ENCODE peak calls at places on chromosomes 13 and 19, in six cellular contexts. One of them, this sample, is unnamed. For H3K36me3 and H3K4me1, the result is how much of the 10 kb centered on the place peaks cover.

GRCh38 chr19:2624537-2625091 is 77.9 kb downstream of the GNG7 start:
- DNase-seq in keratinocyte: no peak
- DNase-seq in fibroblast of lung: no peak
- DNase-seq in PC-3: no peak
- DNase-seq in body of pancreas: peak
- DNase-seq in mesendoderm: peak
- DNase-seq in this sample: peak

GRCh38 chr19:737591-738093 is 13.3 kb upstream of the MISP start:
- DNase-seq in keratinocyte: no peak
- DNase-seq in fibroblast of lung: peak
- DNase-seq in PC-3: peak
- DNase-seq in body of pancreas: peak
- DNase-seq in mesendoderm: peak
- DNase-seq in this sample: peak

GRCh38 chr13:52949744-52950143 is 78.9 kb upstream of the OLFM4 start:
- DNase-seq in keratinocyte: no peak
- DNase-seq in fibroblast of lung: no peak
- DNase-seq in PC-3: no peak
- DNase-seq in body of pancreas: no peak
- DNase-seq in mesendoderm: no peak
- DNase-seq in this sample: no peak

GRCh38 chr13:51317262-51317661 is 22.2 kb upstream of the SERPINE3 start:
- DNase-seq in keratinocyte: no peak
- DNase-seq in fibroblast of lung: peak
- DNase-seq in PC-3: peak
- DNase-seq in body of pancreas: no peak
- DNase-seq in mesendoderm: no peak
- DNase-seq in this sample: no peak

GRCh38 chr13:31020996-31021395 is 88.5 kb downstream of the TEX26 start:
- DNase-seq in keratinocyte: no peak
- DNase-seq in fibroblast of lung: peak
- DNase-seq in PC-3: no peak
- DNase-seq in body of pancreas: no peak
- DNase-seq in mesendoderm: peak
- DNase-seq in this sample: peak

GRCh38 chr19:33177417-33177976 is 16.6 kb upstream of the LRP3 start:
- DNase-seq in keratinocyte: no peak
- DNase-seq in fibroblast of lung: no peak
- DNase-seq in PC-3: peak
- DNase-seq in body of pancreas: no peak
- DNase-seq in mesendoderm: peak
- DNase-seq in this sample: peak

GRCh38 chr13:44306401-44307192 is 67.0 kb upstream of the SERP2 start:
- DNase-seq in keratinocyte: no peak
- DNase-seq in fibroblast of lung: peak
- DNase-seq in PC-3: peak
- DNase-seq in body of pancreas: no peak
- DNase-seq in mesendoderm: peak
- DNase-seq in this sample: no peak

GRCh38 chr19:10227215-10227971 is 3.7 kb downstream of the S1PR2 start:
- DNase-seq in keratinocyte: no peak
- DNase-seq in fibroblast of lung: no peak
- DNase-seq in PC-3: no peak
- DNase-seq in body of pancreas: peak
- DNase-seq in mesendoderm: peak
- DNase-seq in this sample: no peak

GRCh38 chr19:10260141-10260584 is 8.1 kb downstream of the MRPL4 start:
- DNase-seq in keratinocyte: peak
- DNase-seq in fibroblast of lung: peak
- DNase-seq in PC-3: peak
- DNase-seq in body of pancreas: no peak
- DNase-seq in mesendoderm: no peak
- DNase-seq in this sample: no peak

GRCh38 chr13:29922896-29923295 is 72.5 kb upstream of the UBL3 start:
- DNase-seq in keratinocyte: no peak
- DNase-seq in fibroblast of lung: peak
- DNase-seq in PC-3: peak
- DNase-seq in body of pancreas: no peak
- DNase-seq in mesendoderm: no peak
- DNase-seq in this sample: no peak

GRCh38 chr13:23679214-23679613 is 109.0 kb downstream of the TNFRSF19 start:
- DNase-seq in keratinocyte: peak
- DNase-seq in fibroblast of lung: peak
- DNase-seq in PC-3: peak
- DNase-seq in body of pancreas: peak
- DNase-seq in mesendoderm: no peak
- DNase-seq in this sample: no peak

GRCh38 chr19:9819590-9819898 is 665 bp upstream of the FBXL12 start:
- DNase-seq in keratinocyte: no peak
- DNase-seq in fibroblast of lung: no peak
- DNase-seq in PC-3: no peak
- DNase-seq in body of pancreas: no peak
- DNase-seq in mesendoderm: no peak
- DNase-seq in this sample: no peak

GRCh38 chr13:111267205-111267604 is 53.2 kb upstream of the TEX29 start:
- DNase-seq in keratinocyte: no peak
- DNase-seq in fibroblast of lung: no peak
- DNase-seq in PC-3: no peak
- DNase-seq in body of pancreas: no peak
- DNase-seq in mesendoderm: no peak
- DNase-seq in this sample: no peak
- H3K36me3 ChIP-seq in keratinocyte: under half
- H3K36me3 ChIP-seq in fibroblast of lung: under half
- H3K36me3 ChIP-seq in PC-3: under half
- H3K36me3 ChIP-seq in body of pancreas: under half
- H3K36me3 ChIP-seq in mesendoderm: under half
- H3K36me3 ChIP-seq in this sample: under half

GRCh38 chr13:99308481-99309087 is 1.4 kb upstream of the GPR183 start:
- DNase-seq in keratinocyte: no peak
- DNase-seq in fibroblast of lung: peak
- DNase-seq in PC-3: no peak
- DNase-seq in body of pancreas: no peak
- DNase-seq in mesendoderm: no peak
- DNase-seq in this sample: no peak

GRCh38 chr13:99310382-99311031 is 3.3 kb upstream of the GPR183 start:
- DNase-seq in keratinocyte: no peak
- DNase-seq in fibroblast of lung: peak
- DNase-seq in PC-3: peak
- DNase-seq in body of pancreas: no peak
- DNase-seq in mesendoderm: no peak
- DNase-seq in this sample: peak

GRCh38 chr13:99307247-99307646 is at the start of gene GPR183:
- DNase-seq in keratinocyte: no peak
- DNase-seq in fibroblast of lung: peak
- DNase-seq in PC-3: no peak
- DNase-seq in body of pancreas: no peak
- DNase-seq in mesendoderm: no peak
- DNase-seq in this sample: no peak

GRCh38 chr13:99305180-99305965 is 1.8 kb downstream of the GPR183 start:
- DNase-seq in keratinocyte: no peak
- DNase-seq in fibroblast of lung: no peak
- DNase-seq in PC-3: no peak
- DNase-seq in body of pancreas: no peak
- DNase-seq in mesendoderm: peak
- DNase-seq in this sample: no peak

DNA sequence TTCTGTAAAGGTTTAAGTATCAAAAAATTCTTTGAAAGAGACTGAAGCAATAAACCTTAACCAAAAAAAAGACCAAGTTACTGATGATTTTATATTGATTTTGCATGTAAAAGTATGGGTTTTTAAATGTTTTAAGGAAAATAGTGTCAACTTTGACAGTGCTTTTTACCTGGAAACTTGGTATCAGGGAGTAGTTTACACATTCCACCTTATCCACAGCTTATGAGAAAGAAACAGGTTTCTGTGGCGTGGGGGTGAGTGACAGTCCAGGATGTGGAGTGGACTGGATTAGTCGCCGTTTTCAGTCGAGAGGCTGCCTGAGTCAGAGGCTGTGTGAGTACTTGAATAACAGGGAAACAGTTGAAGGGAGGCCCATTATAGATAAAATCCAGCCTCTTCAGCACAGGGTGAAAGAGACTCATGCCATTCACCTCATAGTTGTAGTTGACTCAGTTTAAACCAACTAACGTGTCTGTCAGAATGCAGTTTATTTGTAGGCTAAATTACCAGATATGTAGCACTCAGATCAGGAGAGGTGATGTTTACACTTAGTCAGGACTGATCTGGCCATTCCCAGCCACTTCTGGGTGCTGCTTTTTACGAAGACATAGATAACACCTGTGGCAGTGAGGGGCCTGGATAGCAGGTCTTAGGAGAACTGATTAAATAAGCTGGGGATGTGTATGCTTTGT is 595 bp upstream of the GPR183 start:
- DNase-seq in keratinocyte: no peak
- DNase-seq in fibroblast of lung: peak
- DNase-seq in PC-3: peak
- DNase-seq in body of pancreas: peak
- DNase-seq in mesendoderm: peak
- DNase-seq in this sample: no peak
- H3K4me1 ChIP-seq in keratinocyte: under half
- H3K4me1 ChIP-seq in fibroblast of lung: under half
- H3K4me1 ChIP-seq in PC-3: under half
- H3K4me1 ChIP-seq in body of pancreas: under half
- H3K4me1 ChIP-seq in mesendoderm: under half
- H3K4me1 ChIP-seq in this sample: under half

GRCh38 chr13:91904005-91904404 is 505.6 kb downstream of the GPC5 start:
- DNase-seq in keratinocyte: no peak
- DNase-seq in fibroblast of lung: no peak
- DNase-seq in PC-3: no peak
- DNase-seq in body of pancreas: no peak
- DNase-seq in mesendoderm: no peak
- DNase-seq in this sample: no peak

GRCh38 chr13:91909617-91910016 is 511.2 kb downstream of the GPC5 start:
- DNase-seq in keratinocyte: no peak
- DNase-seq in fibroblast of lung: no peak
- DNase-seq in PC-3: no peak
- DNase-seq in body of pancreas: no peak
- DNase-seq in mesendoderm: no peak
- DNase-seq in this sample: no peak

GRCh38 chr13:91904597-91904996 is 506.2 kb downstream of the GPC5 start:
- DNase-seq in keratinocyte: no peak
- DNase-seq in fibroblast of lung: no peak
- DNase-seq in PC-3: no peak
- DNase-seq in body of pancreas: no peak
- DNase-seq in mesendoderm: no peak
- DNase-seq in this sample: no peak

DNA sequence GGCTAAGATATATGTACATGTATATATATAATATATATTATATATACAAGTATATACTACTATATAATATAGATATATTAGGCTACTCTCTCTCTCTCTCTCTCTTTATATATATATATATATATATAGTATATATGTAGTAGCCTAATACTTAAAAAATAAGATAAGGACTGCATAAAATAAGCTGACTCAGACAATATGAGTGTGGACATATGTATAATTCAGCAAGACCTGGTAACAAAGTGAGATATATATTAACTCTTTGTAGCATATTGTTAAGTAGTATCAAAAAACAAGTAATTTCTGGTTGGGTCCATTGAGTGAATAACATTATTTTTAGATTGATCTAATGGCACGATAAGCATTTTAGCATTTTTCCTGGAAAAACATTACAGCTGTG is 509.0 kb downstream of the GPC5 start:
- DNase-seq in keratinocyte: no peak
- DNase-seq in fibroblast of lung: no peak
- DNase-seq in PC-3: no peak
- DNase-seq in body of pancreas: no peak
- DNase-seq in mesendoderm: no peak
- DNase-seq in this sample: no peak
- H3K36me3 ChIP-seq in keratinocyte: under half
- H3K36me3 ChIP-seq in fibroblast of lung: under half
- H3K36me3 ChIP-seq in PC-3: under half
- H3K36me3 ChIP-seq in body of pancreas: under half
- H3K36me3 ChIP-seq in mesendoderm: under half
- H3K36me3 ChIP-seq in this sample: under half

GRCh38 chr13:108220042-108220441 is 1.9 kb downstream of the ABHD13 start:
- DNase-seq in keratinocyte: peak
- DNase-seq in fibroblast of lung: no peak
- DNase-seq in PC-3: peak
- DNase-seq in body of pancreas: peak
- DNase-seq in mesendoderm: peak
- DNase-seq in this sample: no peak
- H3K4me1 ChIP-seq in keratinocyte: under half
- H3K4me1 ChIP-seq in fibroblast of lung: under half
- H3K4me1 ChIP-seq in PC-3: under half
- H3K4me1 ChIP-seq in body of pancreas: under half
- H3K4me1 ChIP-seq in mesendoderm: under half
- H3K4me1 ChIP-seq in this sample: under half

GRCh38 chr13:98447130-98447529 is 129.8 kb downstream of the STK24 start:
- DNase-seq in keratinocyte: no peak
- DNase-seq in fibroblast of lung: no peak
- DNase-seq in PC-3: no peak
- DNase-seq in body of pancreas: no peak
- DNase-seq in mesendoderm: no peak
- DNase-seq in this sample: no peak
- H3K36me3 ChIP-seq in keratinocyte: under half
- H3K36me3 ChIP-seq in fibroblast of lung: under half
- H3K36me3 ChIP-seq in PC-3: under half
- H3K36me3 ChIP-seq in body of pancreas: under half
- H3K36me3 ChIP-seq in mesendoderm: under half
- H3K36me3 ChIP-seq in this sample: half or more

This sample was measured in trophoblast cell.